ENCODE peak calls at places on chromosome 16, in nine cellular contexts. L, Z, B, E, H, V, F, I and R are unnamed samples.

GRCh38 chr16:14677627-14678026 is 16.5 kb downstream of the PLA2G10 start:
- DNase-seq in E (no peak), F (no peak), Z (no peak), V (no peak), I (no peak), L (no peak), H (no peak), B (no peak), R (no peak)

GRCh38 chr16:14375132-14375491 is 254.9 kb downstream of the PARN start:
- DNase-seq in F (no peak), I (no peak), B (no peak), Z (no peak), L (no peak), E (no peak), H (no peak), V (no peak), R (peak)

GRCh38 chr16:47460301-47460754 is 535 bp downstream of the ITFG1 start:
- DNase-seq in Z (no peak), F (no peak), L (no peak), V (no peak), I (no peak), B (no peak), E (peak), H (no peak), R (peak)

GRCh38 chr16:85037050-85037410 is 9.4 kb downstream of the KIAA0513 start:
- DNase-seq in I (no peak), H (no peak), B (no peak), Z (no peak), L (no peak), V (peak), E (peak), F (no peak), R (peak)

GRCh38 chr16:48903054-48903453 is 293.1 kb upstream of the N4BP1 start:
- DNase-seq in F (no peak), Z (peak), E (no peak), V (no peak), B (no peak), H (no peak), I (no peak), L (no peak), R (no peak)

GRCh38 chr16:17951273-17951845 is 385.2 kb downstream of the NPIPA8 start:
- DNase-seq in Z (no peak), B (no peak), H (no peak), F (no peak), V (no peak), I (no peak), L (no peak), E (no peak), R (no peak)

GRCh38 chr16:11677959-11678881 is 10.0 kb downstream of the SNN start:
- DNase-seq in F (no peak), E (no peak), H (no peak), V (no peak), I (no peak), L (no peak), Z (no peak), B (no peak), R (no peak)

GRCh38 chr16:84086357-84086756 is 30.4 kb downstream of the MBTPS1 start:
- DNase-seq in I (no peak), H (no peak), F (no peak), B (no peak), E (no peak), L (no peak), V (peak), Z (no peak), R (no peak)

GRCh38 chr16:4925791-4926190 is 11.2 kb downstream of the PPL start:
- DNase-seq in I (no peak), H (no peak), F (no peak), B (no peak), V (no peak), Z (no peak), L (no peak), E (no peak), R (no peak)

GRCh38 chr16:88561485-88562369 is 8.5 kb upstream of the ZC3H18 start:
- DNase-seq in E (peak), F (peak), L (no peak), V (peak), B (no peak), I (no peak), H (peak), Z (peak), R (no peak)

GRCh38 chr16:46757339-46758050 is 9.4 kb upstream of the MYLK3 start:
- DNase-seq in E (no peak), Z (peak), H (no peak), L (no peak), B (no peak), I (no peak), F (no peak), V (peak), R (no peak)

GRCh38 chr16:50942143-50942542 is 200.3 kb downstream of the CYLD start:
- DNase-seq in F (no peak), I (no peak), B (no peak), Z (no peak), L (no peak), E (no peak), V (no peak), H (no peak), R (no peak)

GRCh38 chr16:55487048-55487803 is 8.2 kb downstream of the MMP2 start:
- DNase-seq in B (peak), H (no peak), V (no peak), I (peak), Z (no peak), E (no peak), F (no peak), L (peak), R (no peak)

GRCh38 chr16:67014641-67015315 is 14.2 kb upstream of the CBFB start:
- DNase-seq in E (no peak), V (no peak), I (no peak), L (no peak), H (no peak), Z (no peak), B (no peak), F (no peak), R (no peak)

GRCh38 chr16:78428193-78428592 is 328.7 kb downstream of the WWOX start:
- DNase-seq in V (no peak), I (no peak), E (no peak), F (no peak), L (no peak), Z (no peak), H (no peak), B (no peak), R (no peak)

GRCh38 chr16:86494565-86495356 is 15.6 kb upstream of the FOXF1 start:
- DNase-seq in I (no peak), B (no peak), H (no peak), E (no peak), L (no peak), V (no peak), Z (peak), F (no peak), R (no peak)

GRCh38 chr16:69328854-69329316 is 1.5 kb downstream of the PDF start:
- DNase-seq in V (no peak), Z (no peak), B (no peak), H (no peak), L (no peak), F (no peak), I (no peak), E (peak), R (no peak)

GRCh38 chr16:4883501-4883900 is 36.2 kb downstream of the UBN1 start:
- DNase-seq in I (no peak), F (no peak), E (no peak), L (no peak), V (no peak), B (no peak), H (no peak), Z (no peak), R (no peak)

GRCh38 chr16:82432261-82432660 is 194.5 kb upstream of the CDH13 start:
- DNase-seq in L (no peak), V (no peak), Z (no peak), B (no peak), F (no peak), E (peak), I (no peak), H (no peak), R (no peak)

GRCh38 chr16:82972520-82972919 is 345.8 kb downstream of the CDH13 start:
- DNase-seq in I (no peak), Z (no peak), F (no peak), V (no peak), E (no peak), B (no peak), L (no peak), H (no peak), R (no peak)

GRCh38 chr16:66921758-66922450 is 3.2 kb upstream of the CDH16 start:
- DNase-seq in Z (no peak), V (no peak), L (no peak), B (no peak), H (no peak), I (no peak), F (no peak), E (peak), R (peak)

GRCh38 chr16:64846966-64847365 is 274.9 kb downstream of the CDH11 start:
- DNase-seq in F (no peak), E (no peak), B (no peak), I (no peak), H (no peak), V (no peak), Z (no peak), L (no peak), R (no peak)

GRCh38 chr16:50368410-50369132 is at the start of gene BRD7:
- DNase-seq in H (peak), B (peak), L (no peak), I (no peak), Z (peak), V (peak), E (peak), F (peak), R (peak)

GRCh38 chr16:11632455-11632921 is 35.8 kb upstream of the SNN start:
- DNase-seq in H (no peak), B (peak), L (peak), E (no peak), F (no peak), V (no peak), I (no peak), Z (peak), R (peak)

GRCh38 chr16:55250641-55251550 is 73.1 kb upstream of the IRX6 start:
- DNase-seq in F (no peak), L (no peak), E (no peak), B (no peak), Z (no peak), I (no peak), V (no peak), H (no peak), R (no peak)

GRCh38 chr16:89696598-89697128 is 4.8 kb downstream of the SPATA2L start:
- DNase-seq in F (no peak), L (no peak), H (no peak), I (no peak), V (peak), Z (no peak), E (no peak), B (peak), R (no peak)

GRCh38 chr16:86929149-86929871 is 351.0 kb downstream of the FOXL1 start:
- DNase-seq in B (no peak), I (no peak), V (peak), F (no peak), Z (no peak), L (no peak), H (no peak), E (peak), R (peak)

GRCh38 chr16:25523183-25523582 is 168.6 kb upstream of the HS3ST4 start:
- DNase-seq in H (no peak), Z (no peak), F (no peak), V (no peak), E (no peak), B (no peak), L (no peak), I (no peak), R (no peak)

GRCh38 chr16:87924937-87925670 is 11.2 kb downstream of the CA5A start:
- DNase-seq in B (no peak), V (no peak), I (no peak), Z (no peak), L (no peak), E (peak), F (no peak), H (no peak), R (no peak)

GRCh38 chr16:4350787-4351659 is at the start of gene PAM16:
- DNase-seq in V (peak), L (peak), F (peak), E (peak), I (peak), H (peak), Z (peak), B (peak), R (peak)

GRCh38 chr16:52861614-52862022 is 191.1 kb downstream of the CHD9NB start:
- DNase-seq in H (no peak), F (no peak), E (peak), I (no peak), L (no peak), B (no peak), Z (peak), V (no peak), R (peak)

GRCh38 chr16:71384073-71384724 is 25.7 kb downstream of the CALB2 start:
- DNase-seq in H (no peak), Z (no peak), E (no peak), L (no peak), F (no peak), B (no peak), V (no peak), I (no peak), R (no peak)

GRCh38 chr16:4200000-4200780 is 41.7 kb downstream of the SRL start:
- DNase-seq in I (peak), V (peak), L (no peak), H (no peak), F (no peak), B (peak), Z (peak), E (peak), R (peak)

GRCh38 chr16:75248142-75248535 is 3.3 kb downstream of the BCAR1 start:
- DNase-seq in E (no peak), B (no peak), Z (no peak), I (no peak), F (no peak), H (no peak), L (no peak), V (no peak), R (no peak)